ENCODE peak calls at places on chromosomes 12 and 14, in five cellular contexts. V is IMR-90, A is neuronal stem cell, R is hepatocyte, N is K562. M is an unnamed sample.

GRCh38 chr14:104817930-104818713 is 17.2 kb downstream of the ZBTB42 start:
- DNase-seq in V (no peak), A (no peak), R (no peak), N (no peak), M (no peak)

GRCh38 chr12:130829391-130830245 is 9.4 kb downstream of the STX2 start:
- DNase-seq in V (no peak), A (no peak), R (no peak), N (no peak), M (no peak)

GRCh38 chr14:105249175-105250007 is 1.1 kb downstream of the BTBD6 start:
- DNase-seq in V (peak), A (peak), R (no peak), N (no peak), M (peak)

GRCh38 chr12:20040844-20041243 is 327.5 kb upstream of the PDE3A start:
- DNase-seq in V (no peak), A (no peak), R (no peak), N (no peak), M (peak)

GRCh38 chr14:103016071-103016470 is 41.3 kb downstream of the CDC42BPB start:
- DNase-seq in V (no peak), A (no peak), R (no peak), N (no peak), M (no peak)

GRCh38 chr14:101965145-101965531 is 765 bp downstream of the DYNC1H1 start:
- DNase-seq in V (peak), A (peak), R (peak), N (peak), M (no peak)

GRCh38 chr12:52267266-52267665 is 7.2 kb upstream of the KRT86 start:
- DNase-seq in V (no peak), A (no peak), R (no peak), N (no peak), M (no peak)

GRCh38 chr12:49664591-49665146 is 41.3 kb downstream of the PRPF40B start:
- DNase-seq in V (no peak), A (no peak), R (no peak), N (no peak), M (no peak)

GRCh38 chr12:124550123-124551089 is 17.0 kb downstream of the NCOR2 start:
- DNase-seq in V (no peak), A (no peak), R (no peak), N (no peak), M (no peak)

GRCh38 chr14:70624972-70625371 is 16.7 kb upstream of the TTC9 start:
- DNase-seq in V (no peak), A (no peak), R (no peak), N (no peak), M (peak)

GRCh38 chr14:100536721-100537700 is 50.2 kb downstream of the BEGAIN start:
- DNase-seq in V (no peak), A (no peak), R (no peak), N (no peak), M (no peak)

GRCh38 chr14:55052259-55052930 is 948 bp downstream of the MAPK1IP1L start:
- DNase-seq in V (peak), A (no peak), R (peak), N (no peak), M (peak)

GRCh38 chr12:82671673-82672195 is 15.0 kb upstream of the TMTC2 start:
- DNase-seq in V (no peak), A (no peak), R (no peak), N (no peak), M (no peak)

GRCh38 chr12:31597066-31597465 is 6.1 kb upstream of the DENND5B start:
- DNase-seq in V (no peak), A (no peak), R (no peak), N (no peak), M (no peak)

GRCh38 chr12:32891956-32892355 is 4.6 kb downstream of the PKP2 start:
- DNase-seq in V (no peak), A (peak), R (peak), N (no peak), M (peak)

GRCh38 chr12:57129311-57130288 is 1.3 kb downstream of the LRP1 start:
- DNase-seq in V (no peak), A (no peak), R (no peak), N (no peak), M (no peak)
- H3K4me2 ChIP-seq in V (peak), A (peak), R (peak), N (no peak), M (peak)

DNA sequence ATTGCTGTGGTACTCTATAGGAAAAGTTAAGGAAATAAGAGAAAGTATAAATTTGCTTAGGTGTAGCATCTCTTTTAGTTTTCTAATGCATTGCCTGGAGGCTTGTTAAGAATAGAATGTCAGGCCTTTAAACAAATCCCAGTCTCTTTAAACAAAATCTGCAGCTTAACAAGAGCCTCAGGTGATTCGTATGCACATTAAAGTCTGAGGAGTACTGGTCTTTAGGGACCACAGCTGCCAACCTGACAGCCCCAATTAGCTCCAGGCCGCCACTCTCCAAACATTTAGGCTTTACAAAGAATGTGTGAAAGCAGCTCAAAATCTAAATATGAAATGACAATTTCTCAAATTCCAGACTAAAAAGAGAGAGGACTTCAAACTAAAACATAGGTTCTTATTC is 35.7 kb downstream of the PAWR start:
- DNase-seq in V (no peak), A (no peak), R (no peak), N (no peak), M (no peak)
- H3K4me2 ChIP-seq in V (no peak), A (no peak), R (no peak), N (no peak), M (no peak)

DNA sequence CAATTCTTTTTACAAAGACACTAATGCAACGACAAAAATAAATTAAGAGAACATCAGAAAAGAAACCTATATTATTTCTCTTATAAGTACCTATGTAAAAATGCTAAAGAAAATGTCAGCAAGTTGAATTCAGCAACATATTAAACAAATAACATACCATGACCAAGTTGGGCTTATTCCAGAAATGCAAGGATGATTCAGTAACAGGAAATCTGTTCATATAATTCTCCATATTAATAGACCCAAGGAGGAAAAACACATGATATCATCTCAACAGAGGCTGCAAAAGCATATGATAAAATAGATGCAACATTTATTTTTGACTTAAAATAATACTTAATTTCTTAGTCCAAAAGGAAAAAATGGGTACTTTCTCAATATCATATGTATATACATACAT is 25.1 kb upstream of the GPHB5 start:
- DNase-seq in V (peak), A (no peak), R (no peak), N (no peak), M (no peak)
- H3K4me2 ChIP-seq in V (no peak), A (no peak), R (no peak), N (no peak), M (no peak)

GRCh38 chr14:99198746-99199145 is 73.3 kb downstream of the BCL11B start:
- DNase-seq in V (no peak), A (no peak), R (no peak), N (no peak), M (no peak)
- H3K4me2 ChIP-seq in V (no peak), A (no peak), R (no peak), N (no peak), M (no peak)

GRCh38 chr14:37195327-37195726 is 2.4 kb upstream of the MIPOL1 start:
- DNase-seq in V (peak), A (no peak), R (no peak), N (no peak), M (peak)

GRCh38 chr14:37196604-37197420 is 925 bp upstream of the MIPOL1 start:
- DNase-seq in V (no peak), A (no peak), R (no peak), N (peak), M (no peak)

GRCh38 chr14:37197421-37198272 is at the start of gene MIPOL1:
- DNase-seq in V (peak), A (peak), R (peak), N (peak), M (peak)

GRCh38 chr14:37198907-37199306 is 1.2 kb downstream of the MIPOL1 start:
- DNase-seq in V (no peak), A (no peak), R (no peak), N (no peak), M (no peak)

GRCh38 chr14:37198273-37198598 is 499 bp downstream of the MIPOL1 start:
- DNase-seq in V (no peak), A (no peak), R (no peak), N (no peak), M (no peak)
- H3K4me2 ChIP-seq in V (peak), A (peak), R (peak), N (peak), M (peak)